ENCODE peak calls at places on chromosomes 6 and 20, in six cellular contexts. A is choroid plexus epithelial cell, H is A549, U is ascending aorta, B is tibial artery, W is stomach. C is an unnamed sample.

GRCh38 chr20:40542065-40542464 is 147.0 kb downstream of the MAFB start:
- DNase-seq in H (no peak), W (no peak), A (no peak), B (no peak), U (no peak), C (no peak)

GRCh38 chr20:17867119-17867518 is 101.5 kb downstream of the SNX5 start:
- DNase-seq in A (no peak), B (no peak), W (no peak), U (no peak), H (no peak), C (no peak)

GRCh38 chr6:38164671-38165108 is 345.2 kb downstream of the ZFAND3 start:
- DNase-seq in B (no peak), H (no peak), W (no peak), U (no peak), A (no peak), C (no peak)

GRCh38 chr20:32168184-32168910 is 39.2 kb downstream of the PLAGL2 start:
- DNase-seq in H (no peak), W (no peak), A (peak), U (no peak), B (peak), C (no peak)

GRCh38 chr20:37406010-37406998 is 60.4 kb downstream of the SRC start:
- DNase-seq in H (peak), U (no peak), A (no peak), B (no peak), W (peak), C (no peak)

GRCh38 chr20:63536241-63536977 is 767 bp downstream of the PTK6 start:
- DNase-seq in U (no peak), H (peak), W (peak), A (peak), B (no peak), C (peak)

GRCh38 chr6:89368107-89368506 is 15.6 kb upstream of the UBE2J1 start:
- DNase-seq in H (peak), A (peak), W (peak), B (peak), U (no peak), C (no peak)

GRCh38 chr6:108945686-108946158 is 97.5 kb downstream of the ARMC2 start:
- DNase-seq in U (peak), B (peak), H (no peak), A (peak), W (peak), C (no peak)

GRCh38 chr20:64006490-64006889 is 25.6 kb downstream of the PRPF6 start:
- DNase-seq in B (no peak), A (no peak), W (no peak), H (no peak), U (no peak), C (no peak)

GRCh38 chr6:6910734-6911295 is 196.9 kb upstream of the RREB1 start:
- DNase-seq in U (no peak), B (no peak), W (no peak), H (no peak), A (no peak), C (no peak)

GRCh38 chr6:121865811-121866210 is 430.4 kb downstream of the GJA1 start:
- DNase-seq in H (no peak), A (no peak), W (no peak), B (no peak), U (no peak), C (no peak)

GRCh38 chr20:32792316-32792715 is 27.4 kb upstream of the MAPRE1 start:
- DNase-seq in A (peak), H (no peak), B (no peak), U (no peak), W (no peak), C (no peak)

DNA sequence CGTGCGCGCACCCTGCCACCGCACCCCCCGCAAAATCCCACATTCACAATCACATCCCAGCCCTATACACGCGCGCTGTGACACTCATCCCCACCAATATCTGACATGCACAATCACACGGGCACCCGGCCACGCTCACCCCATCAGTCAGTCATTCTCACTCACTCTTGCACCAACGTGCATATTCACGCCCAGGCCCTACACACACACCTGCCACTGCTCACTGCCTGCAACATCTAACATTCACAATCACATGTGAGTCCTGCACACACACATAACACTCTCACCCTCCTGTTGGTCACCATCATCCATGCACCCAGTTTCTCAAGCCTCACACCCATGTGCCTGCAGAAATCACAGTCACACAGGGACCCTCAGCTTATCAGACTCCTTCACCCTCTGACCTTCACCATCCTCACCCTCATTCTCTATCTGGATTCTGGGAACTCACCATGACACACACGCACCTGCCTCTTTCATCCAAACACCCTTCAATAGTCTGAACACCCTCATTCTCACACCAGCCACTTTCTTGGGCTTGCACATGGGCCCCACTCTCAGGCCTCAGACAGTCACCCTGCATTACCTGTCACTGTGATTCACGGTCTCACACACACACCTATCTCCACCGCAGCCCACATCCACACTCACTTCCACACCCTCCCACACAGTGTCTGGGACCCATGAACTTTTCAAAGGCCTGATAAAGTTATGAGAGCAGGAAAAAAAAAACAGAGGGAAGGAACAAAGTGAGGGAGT is 748 bp upstream of the ATP9A start:
- DNase-seq in A (no peak), W (no peak), B (no peak), U (no peak), H (no peak), C (no peak)
- TF ChIP-seq CTCF in A (no peak), W (no peak), B (no peak), U (no peak), H (no peak), C (no peak)

GRCh38 chr6:158026054-158026900 is 44.6 kb downstream of the SYNJ2 start:
- DNase-seq in B (peak), W (peak), A (peak), H (peak), U (peak), C (no peak)
- H3K4me3 ChIP-seq in B (peak), W (peak), A (peak), H (no peak), U (peak), C (no peak)

DNA sequence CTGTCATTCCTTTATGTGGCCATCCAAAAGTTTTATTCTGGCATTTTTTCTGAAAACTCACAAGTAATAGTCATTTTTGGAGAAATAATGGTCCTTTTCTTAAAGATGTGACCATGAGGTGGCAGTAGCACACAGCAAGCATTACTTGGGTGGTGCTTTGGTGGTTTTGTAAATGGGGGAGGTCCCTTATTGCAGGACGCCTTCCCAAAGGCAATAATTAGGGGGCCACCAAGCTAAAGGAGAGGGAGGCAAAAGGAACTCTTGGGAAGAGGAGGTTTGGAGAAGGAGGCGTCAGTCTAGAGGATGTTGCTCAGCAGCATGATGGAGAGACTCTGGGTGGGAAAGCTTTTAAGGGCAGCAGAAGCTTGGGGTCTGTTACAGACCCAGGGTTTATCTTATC is 422.6 kb upstream of the MMS22L start:
- DNase-seq in A (peak), U (no peak), W (no peak), B (no peak), H (peak), C (no peak)
- TF ChIP-seq CTCF in A (peak), U (no peak), W (no peak), B (no peak), H (peak), C (peak)

GRCh38 chr6:149897855-149898744 is at the start of gene RAET1E:
- DNase-seq in A (no peak), B (no peak), U (no peak), W (no peak), H (no peak), C (no peak)
- H3K4me3 ChIP-seq in A (no peak), B (peak), U (peak), W (peak), H (no peak), C (no peak)

GRCh38 chr6:292506-293184 is 358 bp downstream of the DUSP22 start:
- DNase-seq in W (peak), U (no peak), A (peak), B (peak), H (peak), C (no peak)
- TF ChIP-seq CTCF in W (no peak), U (no peak), A (peak), B (no peak), H (no peak), C (peak)

DNA sequence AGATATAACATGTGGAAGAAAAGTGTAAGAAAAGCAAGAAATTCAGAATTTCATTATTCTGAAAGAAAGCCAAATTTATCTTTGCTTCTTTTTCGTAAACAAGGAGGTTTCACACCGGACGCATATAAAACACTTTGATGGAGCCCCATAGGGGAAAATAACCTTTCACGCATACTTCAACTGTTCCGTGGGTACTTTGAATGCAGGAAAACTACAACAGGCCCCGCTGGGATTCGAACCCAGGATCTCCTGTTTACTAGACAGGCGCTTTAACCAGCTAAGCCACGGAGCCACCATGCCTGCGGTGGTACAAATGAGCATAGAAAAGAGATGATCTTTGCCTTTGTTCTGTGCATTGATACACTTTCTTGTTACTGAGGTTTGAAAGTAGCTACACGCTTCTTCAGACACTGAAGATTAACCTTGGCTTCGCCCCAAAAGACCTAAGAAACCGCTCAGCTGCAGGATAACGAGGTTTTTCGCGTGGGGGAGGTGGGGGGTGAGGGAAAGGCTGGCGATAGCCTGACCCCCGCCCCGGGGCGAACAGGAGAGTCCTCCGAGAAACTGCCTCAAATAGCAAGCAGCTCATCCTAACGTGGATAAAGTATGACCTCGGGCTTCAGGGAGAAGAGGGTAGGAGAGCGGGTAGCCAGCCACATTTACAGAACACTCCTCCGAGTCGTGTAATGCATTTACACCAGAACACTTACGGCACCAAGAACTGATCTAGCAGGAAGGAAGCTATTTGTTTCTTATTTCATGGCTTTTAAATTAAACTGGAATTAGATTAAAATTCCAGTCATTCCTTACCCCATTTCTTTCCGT is 5.3 kb upstream of the HMGN4 start:
- DNase-seq in U (no peak), H (peak), W (peak), B (peak), A (peak), C (peak)
- H3K4me3 ChIP-seq in U (peak), H (peak), W (peak), B (peak), A (peak), C (peak)

GRCh38 chr6:43355862-43356590 is 13.4 kb downstream of the ZNF318 start:
- DNase-seq in H (peak), B (no peak), A (peak), W (no peak), U (no peak), C (no peak)
- TF ChIP-seq CTCF in H (peak), B (no peak), A (peak), W (no peak), U (no peak), C (peak)

DNA sequence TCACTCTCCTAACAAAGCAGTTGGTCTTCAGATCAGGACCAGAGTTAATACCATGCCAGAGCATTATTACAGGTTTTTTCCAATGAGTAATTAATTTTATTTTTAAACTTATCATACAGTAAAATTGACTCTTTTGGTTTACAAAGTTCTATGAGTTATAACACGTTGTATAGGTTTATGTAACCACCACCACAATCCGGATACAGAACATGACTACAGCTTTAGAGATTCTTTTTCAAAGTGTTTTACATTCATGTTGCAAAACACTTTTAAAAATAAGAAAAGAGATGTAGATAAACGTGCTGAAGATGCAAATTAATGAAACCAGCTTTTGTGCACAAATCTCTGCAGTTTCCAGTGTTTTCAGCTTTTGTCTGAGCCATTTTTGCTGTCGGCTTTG is 1.5 kb upstream of the TPBG start:
- DNase-seq in B (no peak), U (no peak), A (no peak), W (no peak), H (no peak), C (no peak)
- H3K4me3 ChIP-seq in B (no peak), U (no peak), A (no peak), W (no peak), H (no peak), C (no peak)